ENCODE peak calls at places on chromosomes 11 and 22, in nine cellular contexts. One of them, this sample, is unnamed.

GRCh38 chr11:66996609-66997273 is 21.6 kb downstream of the C11orf86 start:
- DNase-seq in epithelial cell of esophagus: no peak
- DNase-seq in CD4-positive, alpha-beta T cell: no peak
- DNase-seq in adrenal gland: no peak
- DNase-seq in AG04449: peak
- DNase-seq in OCI-LY7: no peak
- DNase-seq in cardiac muscle cell: peak
- DNase-seq in mesothelial cell of epicardium: no peak
- DNase-seq in dorsolateral prefrontal cortex: no peak
- DNase-seq in this sample: no peak

GRCh38 chr22:48239461-48240164 is 1477.2 kb downstream of the TBC1D22A start:
- DNase-seq in epithelial cell of esophagus: no peak
- DNase-seq in CD4-positive, alpha-beta T cell: no peak
- DNase-seq in adrenal gland: no peak
- DNase-seq in AG04449: no peak
- DNase-seq in OCI-LY7: no peak
- DNase-seq in cardiac muscle cell: no peak
- DNase-seq in mesothelial cell of epicardium: no peak
- DNase-seq in dorsolateral prefrontal cortex: no peak
- DNase-seq in this sample: no peak

GRCh38 chr22:35587447-35587870 is 29.7 kb downstream of the MB start:
- DNase-seq in epithelial cell of esophagus: no peak
- DNase-seq in CD4-positive, alpha-beta T cell: no peak
- DNase-seq in adrenal gland: no peak
- DNase-seq in AG04449: no peak
- DNase-seq in OCI-LY7: no peak
- DNase-seq in cardiac muscle cell: no peak
- DNase-seq in mesothelial cell of epicardium: no peak
- DNase-seq in dorsolateral prefrontal cortex: no peak
- DNase-seq in this sample: no peak

GRCh38 chr11:102110761-102111010 is 439 bp downstream of the YAP1 start:
- DNase-seq in epithelial cell of esophagus: no peak
- DNase-seq in CD4-positive, alpha-beta T cell: no peak
- DNase-seq in adrenal gland: no peak
- DNase-seq in AG04449: no peak
- DNase-seq in OCI-LY7: no peak
- DNase-seq in cardiac muscle cell: no peak
- DNase-seq in mesothelial cell of epicardium: no peak
- DNase-seq in dorsolateral prefrontal cortex: no peak
- DNase-seq in this sample: no peak

GRCh38 chr11:126394036-126394435 is 38.5 kb downstream of the ST3GAL4 start:
- DNase-seq in epithelial cell of esophagus: no peak
- DNase-seq in CD4-positive, alpha-beta T cell: no peak
- DNase-seq in adrenal gland: no peak
- DNase-seq in AG04449: no peak
- DNase-seq in OCI-LY7: no peak
- DNase-seq in cardiac muscle cell: no peak
- DNase-seq in mesothelial cell of epicardium: no peak
- DNase-seq in dorsolateral prefrontal cortex: no peak
- DNase-seq in this sample: no peak

GRCh38 chr22:17638182-17638431 is 450 bp upstream of the BCL2L13 start:
- DNase-seq in epithelial cell of esophagus: peak
- DNase-seq in CD4-positive, alpha-beta T cell: no peak
- DNase-seq in adrenal gland: no peak
- DNase-seq in AG04449: no peak
- DNase-seq in OCI-LY7: peak
- DNase-seq in cardiac muscle cell: no peak
- DNase-seq in mesothelial cell of epicardium: no peak
- DNase-seq in dorsolateral prefrontal cortex: no peak
- DNase-seq in this sample: no peak

GRCh38 chr22:26669060-26669481 is 11.7 kb downstream of the MIAT start:
- DNase-seq in epithelial cell of esophagus: peak
- DNase-seq in CD4-positive, alpha-beta T cell: no peak
- DNase-seq in adrenal gland: no peak
- DNase-seq in AG04449: no peak
- DNase-seq in OCI-LY7: peak
- DNase-seq in cardiac muscle cell: no peak
- DNase-seq in mesothelial cell of epicardium: no peak
- DNase-seq in dorsolateral prefrontal cortex: no peak
- DNase-seq in this sample: peak

GRCh38 chr11:16097543-16097942 is 258.8 kb downstream of the SOX6 start:
- DNase-seq in epithelial cell of esophagus: peak
- DNase-seq in CD4-positive, alpha-beta T cell: no peak
- DNase-seq in adrenal gland: no peak
- DNase-seq in AG04449: no peak
- DNase-seq in OCI-LY7: no peak
- DNase-seq in cardiac muscle cell: no peak
- DNase-seq in mesothelial cell of epicardium: no peak
- DNase-seq in dorsolateral prefrontal cortex: no peak
- DNase-seq in this sample: no peak

GRCh38 chr22:46029036-46029435 is 52.1 kb upstream of the WNT7B start:
- DNase-seq in epithelial cell of esophagus: no peak
- DNase-seq in CD4-positive, alpha-beta T cell: no peak
- DNase-seq in adrenal gland: no peak
- DNase-seq in AG04449: no peak
- DNase-seq in OCI-LY7: no peak
- DNase-seq in cardiac muscle cell: no peak
- DNase-seq in mesothelial cell of epicardium: no peak
- DNase-seq in dorsolateral prefrontal cortex: no peak
- DNase-seq in this sample: no peak

GRCh38 chr22:31425331-31426050 is 26.1 kb downstream of the DRG1 start:
- DNase-seq in epithelial cell of esophagus: peak
- DNase-seq in CD4-positive, alpha-beta T cell: no peak
- DNase-seq in adrenal gland: peak
- DNase-seq in AG04449: no peak
- DNase-seq in OCI-LY7: no peak
- DNase-seq in cardiac muscle cell: no peak
- DNase-seq in mesothelial cell of epicardium: no peak
- DNase-seq in dorsolateral prefrontal cortex: no peak
- DNase-seq in this sample: no peak

GRCh38 chr22:27825174-27825573 is 23.6 kb upstream of the MN1 start:
- DNase-seq in epithelial cell of esophagus: no peak
- DNase-seq in CD4-positive, alpha-beta T cell: no peak
- DNase-seq in adrenal gland: no peak
- DNase-seq in AG04449: no peak
- DNase-seq in OCI-LY7: peak
- DNase-seq in cardiac muscle cell: no peak
- DNase-seq in mesothelial cell of epicardium: no peak
- DNase-seq in dorsolateral prefrontal cortex: no peak
- DNase-seq in this sample: no peak
- TF ChIP-seq CTCF in epithelial cell of esophagus: peak
- TF ChIP-seq CTCF in CD4-positive, alpha-beta T cell: no peak
- TF ChIP-seq CTCF in adrenal gland: no peak
- TF ChIP-seq CTCF in AG04449: peak
- TF ChIP-seq CTCF in OCI-LY7: peak
- TF ChIP-seq CTCF in cardiac muscle cell: peak
- TF ChIP-seq CTCF in mesothelial cell of epicardium: no peak
- TF ChIP-seq CTCF in dorsolateral prefrontal cortex: no peak
- TF ChIP-seq CTCF in this sample: peak

DNA sequence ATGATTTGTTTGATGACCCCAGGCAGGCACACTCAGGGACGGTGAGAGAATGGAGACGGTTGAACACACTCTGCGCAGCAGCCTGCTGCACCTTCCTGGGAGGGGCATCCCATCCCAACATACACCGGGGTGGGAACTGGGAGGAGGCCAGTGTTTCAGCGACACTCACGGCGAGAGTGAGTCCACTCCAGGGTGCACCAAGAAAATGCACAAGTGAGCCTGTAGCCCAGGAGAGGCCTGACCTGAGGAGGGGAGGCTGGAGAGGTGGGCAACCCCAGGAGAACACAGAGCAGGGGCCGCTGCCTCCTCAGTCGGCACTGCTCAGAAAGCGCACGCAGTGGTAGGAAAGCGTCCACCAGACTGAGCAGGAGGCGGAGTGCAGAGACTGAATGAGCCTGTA is 54.5 kb downstream of the IGF2 start:
- DNase-seq in epithelial cell of esophagus: no peak
- DNase-seq in CD4-positive, alpha-beta T cell: no peak
- DNase-seq in adrenal gland: no peak
- DNase-seq in AG04449: no peak
- DNase-seq in OCI-LY7: no peak
- DNase-seq in cardiac muscle cell: no peak
- DNase-seq in mesothelial cell of epicardium: no peak
- DNase-seq in dorsolateral prefrontal cortex: no peak
- DNase-seq in this sample: no peak
- TF ChIP-seq CTCF in epithelial cell of esophagus: no peak
- TF ChIP-seq CTCF in CD4-positive, alpha-beta T cell: no peak
- TF ChIP-seq CTCF in adrenal gland: no peak
- TF ChIP-seq CTCF in AG04449: no peak
- TF ChIP-seq CTCF in OCI-LY7: no peak
- TF ChIP-seq CTCF in cardiac muscle cell: no peak
- TF ChIP-seq CTCF in mesothelial cell of epicardium: no peak
- TF ChIP-seq CTCF in dorsolateral prefrontal cortex: no peak
- TF ChIP-seq CTCF in this sample: no peak

GRCh38 chr22:32920734-32921133 is 119.2 kb downstream of the TIMP3 start:
- DNase-seq in epithelial cell of esophagus: no peak
- DNase-seq in CD4-positive, alpha-beta T cell: no peak
- DNase-seq in adrenal gland: no peak
- DNase-seq in AG04449: no peak
- DNase-seq in OCI-LY7: no peak
- DNase-seq in cardiac muscle cell: no peak
- DNase-seq in mesothelial cell of epicardium: no peak
- DNase-seq in dorsolateral prefrontal cortex: no peak
- DNase-seq in this sample: no peak

GRCh38 chr22:32932176-32932575 is 126.0 kb downstream of the SYN3 start:
- DNase-seq in epithelial cell of esophagus: peak
- DNase-seq in CD4-positive, alpha-beta T cell: no peak
- DNase-seq in adrenal gland: no peak
- DNase-seq in AG04449: peak
- DNase-seq in OCI-LY7: no peak
- DNase-seq in cardiac muscle cell: no peak
- DNase-seq in mesothelial cell of epicardium: no peak
- DNase-seq in dorsolateral prefrontal cortex: no peak
- DNase-seq in this sample: no peak

DNA sequence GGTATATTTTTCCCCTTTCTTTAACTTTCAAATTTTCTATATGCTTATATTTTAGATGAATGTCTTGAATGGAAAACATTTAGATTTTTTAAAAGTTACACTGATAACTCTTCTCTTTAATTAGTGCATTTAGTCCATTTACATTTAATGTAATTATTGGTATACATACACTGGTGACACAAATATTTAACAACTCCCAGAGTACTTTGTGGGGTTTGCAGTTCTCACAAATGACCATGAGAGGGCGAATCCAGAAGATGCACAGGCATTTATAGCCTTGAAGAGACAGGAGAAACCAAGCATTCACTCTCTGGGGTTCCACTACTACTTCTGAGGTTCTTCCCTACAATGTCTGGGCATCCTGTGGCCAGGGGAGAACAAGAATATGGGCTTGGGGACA is 125.1 kb downstream of the TIMP3 start:
- DNase-seq in epithelial cell of esophagus: peak
- DNase-seq in CD4-positive, alpha-beta T cell: no peak
- DNase-seq in adrenal gland: no peak
- DNase-seq in AG04449: no peak
- DNase-seq in OCI-LY7: peak
- DNase-seq in cardiac muscle cell: peak
- DNase-seq in mesothelial cell of epicardium: no peak
- DNase-seq in dorsolateral prefrontal cortex: no peak
- DNase-seq in this sample: peak
- TF ChIP-seq CTCF in epithelial cell of esophagus: peak
- TF ChIP-seq CTCF in CD4-positive, alpha-beta T cell: peak
- TF ChIP-seq CTCF in adrenal gland: peak
- TF ChIP-seq CTCF in AG04449: peak
- TF ChIP-seq CTCF in OCI-LY7: peak
- TF ChIP-seq CTCF in cardiac muscle cell: peak
- TF ChIP-seq CTCF in mesothelial cell of epicardium: peak
- TF ChIP-seq CTCF in dorsolateral prefrontal cortex: peak
- TF ChIP-seq CTCF in this sample: peak

DNA sequence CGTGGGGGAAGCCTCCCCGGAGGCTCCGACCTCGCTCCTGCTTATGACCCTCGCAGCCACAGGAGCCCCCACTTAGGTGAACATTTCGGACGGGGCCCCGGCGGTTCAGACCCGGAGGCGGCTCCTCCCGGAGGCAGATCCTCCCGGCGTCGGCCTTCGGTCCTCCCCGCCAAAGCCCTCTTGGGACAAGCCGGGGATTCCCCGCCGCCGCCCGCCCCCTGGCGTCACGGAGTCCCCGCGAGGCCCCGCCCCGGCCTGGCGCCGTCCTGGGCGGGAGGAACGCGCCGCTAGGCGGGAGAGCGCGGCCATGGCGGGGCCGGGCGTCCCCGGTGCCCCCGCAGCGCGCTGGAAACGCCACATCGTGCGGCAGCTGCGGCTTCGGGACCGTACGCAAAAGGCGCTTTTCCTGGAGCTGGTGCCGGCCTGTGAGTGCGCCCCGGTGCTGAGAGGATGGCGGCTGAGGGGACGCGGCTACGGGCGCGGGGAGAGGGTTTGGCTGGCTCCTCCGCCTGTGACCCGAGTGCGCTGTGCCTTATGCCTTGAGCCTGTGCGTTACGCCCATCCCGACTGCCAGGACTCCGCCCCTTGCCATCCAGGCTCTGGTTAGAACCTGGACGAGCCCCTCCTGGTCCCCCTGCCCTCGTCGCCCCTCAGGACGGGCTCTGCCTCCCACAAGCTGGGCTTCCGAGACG is at the start of gene ATG16L2:
- DNase-seq in epithelial cell of esophagus: peak
- DNase-seq in CD4-positive, alpha-beta T cell: peak
- DNase-seq in adrenal gland: peak
- DNase-seq in AG04449: no peak
- DNase-seq in OCI-LY7: peak
- DNase-seq in cardiac muscle cell: peak
- DNase-seq in mesothelial cell of epicardium: peak
- DNase-seq in dorsolateral prefrontal cortex: peak
- DNase-seq in this sample: peak
- TF ChIP-seq CTCF in epithelial cell of esophagus: no peak
- TF ChIP-seq CTCF in CD4-positive, alpha-beta T cell: peak
- TF ChIP-seq CTCF in adrenal gland: peak
- TF ChIP-seq CTCF in AG04449: peak
- TF ChIP-seq CTCF in OCI-LY7: no peak
- TF ChIP-seq CTCF in cardiac muscle cell: peak
- TF ChIP-seq CTCF in mesothelial cell of epicardium: no peak
- TF ChIP-seq CTCF in dorsolateral prefrontal cortex: peak
- TF ChIP-seq CTCF in this sample: no peak

GRCh38 chr11:73475549-73475948 is 99.3 kb downstream of the RELT start:
- DNase-seq in epithelial cell of esophagus: no peak
- DNase-seq in CD4-positive, alpha-beta T cell: no peak
- DNase-seq in adrenal gland: no peak
- DNase-seq in AG04449: no peak
- DNase-seq in OCI-LY7: no peak
- DNase-seq in cardiac muscle cell: no peak
- DNase-seq in mesothelial cell of epicardium: no peak
- DNase-seq in dorsolateral prefrontal cortex: no peak
- DNase-seq in this sample: no peak

GRCh38 chr11:73481626-73482025 is 105.4 kb downstream of the RELT start:
- DNase-seq in epithelial cell of esophagus: no peak
- DNase-seq in CD4-positive, alpha-beta T cell: no peak
- DNase-seq in adrenal gland: no peak
- DNase-seq in AG04449: no peak
- DNase-seq in OCI-LY7: no peak
- DNase-seq in cardiac muscle cell: no peak
- DNase-seq in mesothelial cell of epicardium: no peak
- DNase-seq in dorsolateral prefrontal cortex: no peak
- DNase-seq in this sample: no peak

GRCh38 chr11:73477518-73477917 is 101.3 kb downstream of the RELT start:
- DNase-seq in epithelial cell of esophagus: no peak
- DNase-seq in CD4-positive, alpha-beta T cell: no peak
- DNase-seq in adrenal gland: no peak
- DNase-seq in AG04449: no peak
- DNase-seq in OCI-LY7: no peak
- DNase-seq in cardiac muscle cell: no peak
- DNase-seq in mesothelial cell of epicardium: no peak
- DNase-seq in dorsolateral prefrontal cortex: no peak
- DNase-seq in this sample: no peak

GRCh38 chr11:73480677-73481076 is 104.5 kb downstream of the RELT start:
- DNase-seq in epithelial cell of esophagus: peak
- DNase-seq in CD4-positive, alpha-beta T cell: no peak
- DNase-seq in adrenal gland: no peak
- DNase-seq in AG04449: no peak
- DNase-seq in OCI-LY7: no peak
- DNase-seq in cardiac muscle cell: peak
- DNase-seq in mesothelial cell of epicardium: no peak
- DNase-seq in dorsolateral prefrontal cortex: no peak
- DNase-seq in this sample: no peak

GRCh38 chr11:73478737-73479347 is 102.6 kb downstream of the RELT start:
- DNase-seq in epithelial cell of esophagus: peak
- DNase-seq in CD4-positive, alpha-beta T cell: no peak
- DNase-seq in adrenal gland: no peak
- DNase-seq in AG04449: no peak
- DNase-seq in OCI-LY7: peak
- DNase-seq in cardiac muscle cell: peak
- DNase-seq in mesothelial cell of epicardium: no peak
- DNase-seq in dorsolateral prefrontal cortex: no peak
- DNase-seq in this sample: no peak
- TF ChIP-seq CTCF in epithelial cell of esophagus: peak
- TF ChIP-seq CTCF in CD4-positive, alpha-beta T cell: peak
- TF ChIP-seq CTCF in adrenal gland: no peak
- TF ChIP-seq CTCF in AG04449: peak
- TF ChIP-seq CTCF in OCI-LY7: peak
- TF ChIP-seq CTCF in cardiac muscle cell: peak
- TF ChIP-seq CTCF in mesothelial cell of epicardium: peak
- TF ChIP-seq CTCF in dorsolateral prefrontal cortex: peak
- TF ChIP-seq CTCF in this sample: peak

This sample was measured in nephron progenitor cell.